ENCODE peak calls at places on chromosomes 3 and 15, in six cellular contexts. D is H9, T is H1, X is IMR-90, G is neuronal stem cell, V is mesenchymal stem cell. Y is an unnamed sample.

GRCh38 chr15:81106560-81106959 is 27.5 kb upstream of the CFAP161 start:
- DNase-seq in D (peak), T (peak), X (peak), G (peak), V (peak), Y (peak)

GRCh38 chr3:48848816-48849515 is 1.3 kb upstream of the PRKAR2A start:
- DNase-seq in D (no peak), T (no peak), X (no peak), G (no peak), V (no peak), Y (no peak)

GRCh38 chr15:40197434-40197833 is 36.6 kb downstream of the BUB1B start:
- DNase-seq in D (no peak), T (no peak), X (no peak), G (no peak), V (no peak), Y (no peak)

GRCh38 chr15:22891426-22892210 is 53.2 kb downstream of the NIPA2 start:
- DNase-seq in D (no peak), T (no peak), X (no peak), G (no peak), V (no peak), Y (no peak)

GRCh38 chr3:126998728-126999127 is 15.8 kb downstream of the PLXNA1 start:
- DNase-seq in D (no peak), T (no peak), X (no peak), G (no peak), V (no peak), Y (no peak)

GRCh38 chr3:193016437-193016887 is 98.8 kb upstream of the MB21D2 start:
- DNase-seq in D (peak), T (no peak), X (no peak), G (peak), V (no peak), Y (no peak)

GRCh38 chr15:64459382-64459781 is 996 bp upstream of the ZNF609 start:
- DNase-seq in D (no peak), T (no peak), X (no peak), G (no peak), V (no peak), Y (no peak)

GRCh38 chr3:150062492-150062891 is 91.8 kb upstream of the PFN2 start:
- DNase-seq in D (no peak), T (no peak), X (peak), G (no peak), V (peak), Y (no peak)

GRCh38 chr15:39920510-39921273 is 626 bp upstream of the GPR176 start:
- DNase-seq in D (peak), T (no peak), X (peak), G (peak), V (peak), Y (peak)

GRCh38 chr3:69082805-69083204 is 1.9 kb upstream of the ARL6IP5 start:
- DNase-seq in D (no peak), T (no peak), X (peak), G (no peak), V (peak), Y (peak)

DNA sequence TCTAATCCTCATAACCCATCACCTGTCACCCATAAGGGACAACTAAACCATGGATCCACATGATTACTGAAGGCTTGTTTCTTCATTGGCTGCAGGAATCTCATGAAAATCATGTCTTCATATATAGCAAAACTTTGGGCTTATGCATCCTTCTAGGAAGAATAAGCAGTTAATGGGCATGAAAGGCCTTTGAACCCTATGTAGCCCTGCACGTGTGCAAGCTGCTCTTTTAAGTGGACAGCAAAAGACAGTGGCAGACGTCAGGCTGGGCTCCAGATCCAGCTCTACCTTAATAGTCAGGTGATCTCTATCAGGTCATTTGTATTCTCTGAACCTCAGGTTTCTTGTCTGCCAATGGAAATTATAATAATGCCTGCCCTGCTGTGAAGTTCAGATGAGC is 18.9 kb downstream of the CYP19A1 start:
- DNase-seq in D (no peak), T (no peak), X (no peak), G (no peak), V (no peak), Y (no peak)
- H4K91ac ChIP-seq in D (no peak), T (no peak), X (no peak), G (no peak), V (no peak), Y (no peak)

GRCh38 chr3:59680916-59681315 is 631.1 kb upstream of the CFAP20DC start:
- DNase-seq in D (no peak), T (no peak), X (no peak), G (no peak), V (no peak), Y (no peak)

GRCh38 chr3:59685432-59685831 is 635.6 kb upstream of the CFAP20DC start:
- DNase-seq in D (no peak), T (no peak), X (no peak), G (no peak), V (no peak), Y (peak)

DNA sequence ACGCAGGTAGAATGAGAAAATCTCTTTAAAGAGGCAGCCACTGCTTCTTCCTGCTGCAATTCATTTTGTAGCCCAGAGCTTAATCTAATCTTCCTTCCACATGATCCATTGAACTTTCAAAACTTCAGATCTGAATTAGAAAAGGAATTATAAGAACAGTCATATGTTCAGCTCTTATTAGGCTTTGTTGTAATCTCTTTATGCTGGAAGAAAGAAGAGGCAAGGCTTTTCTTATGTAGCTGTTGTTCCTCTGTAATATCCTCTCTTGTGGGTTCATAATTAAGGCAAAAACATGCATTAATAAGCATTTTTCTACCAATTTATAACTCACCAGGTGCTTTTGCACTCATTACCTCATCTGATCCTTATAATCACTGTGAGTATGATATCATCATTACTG is 634.9 kb upstream of the CFAP20DC start:
- DNase-seq in D (no peak), T (no peak), X (no peak), G (no peak), V (no peak), Y (no peak)
- H4K91ac ChIP-seq in D (no peak), T (no peak), X (no peak), G (no peak), V (no peak), Y (no peak)

GRCh38 chr3:123283074-123283473 is 81.3 kb downstream of the SEC22A start:
- DNase-seq in D (no peak), T (no peak), X (no peak), G (no peak), V (no peak), Y (no peak)

GRCh38 chr3:123282461-123282860 is 80.7 kb downstream of the SEC22A start:
- DNase-seq in D (peak), T (no peak), X (no peak), G (no peak), V (no peak), Y (no peak)

GRCh38 chr3:123283657-123284398 is 82.1 kb downstream of the SEC22A start:
- DNase-seq in D (no peak), T (no peak), X (no peak), G (no peak), V (no peak), Y (no peak)

GRCh38 chr3:123281406-123281805 is 79.7 kb downstream of the SEC22A start:
- DNase-seq in D (no peak), T (no peak), X (no peak), G (no peak), V (no peak), Y (no peak)

DNA sequence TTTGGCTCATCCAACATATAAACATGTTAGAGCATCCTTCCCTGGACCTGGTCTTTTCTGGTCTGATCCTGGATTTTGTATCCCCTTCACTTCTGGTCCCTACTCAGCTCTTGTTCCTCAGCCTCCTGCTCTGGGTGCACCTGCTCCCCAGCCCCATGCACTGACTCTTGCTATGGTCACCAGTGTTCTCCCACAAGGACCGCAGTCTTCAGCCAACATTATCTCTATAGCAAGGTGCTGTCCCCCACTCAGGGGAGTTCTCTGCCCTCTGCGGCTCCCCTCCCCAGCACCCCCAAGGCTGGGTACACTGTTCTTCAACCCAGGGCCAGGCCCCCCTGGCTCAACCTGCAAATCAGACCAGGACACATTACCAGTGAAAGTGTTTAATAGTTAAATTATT is 80.2 kb downstream of the SEC22A start:
- DNase-seq in D (no peak), T (no peak), X (no peak), G (no peak), V (no peak), Y (no peak)
- H4K91ac ChIP-seq in D (no peak), T (no peak), X (no peak), G (no peak), V (no peak), Y (no peak)

GRCh38 chr3:174613173-174613572 is 246.0 kb upstream of the NAALADL2 start:
- DNase-seq in D (no peak), T (no peak), X (no peak), G (no peak), V (no peak), Y (no peak)
- H4K91ac ChIP-seq in D (no peak), T (no peak), X (no peak), G (no peak), V (no peak), Y (no peak)

Y was measured in trophoblast cell.